ENCODE peak calls at places on chromosome 11, in four cellular contexts. E is mesendoderm, F is IMR-90, O is H9. T is an unnamed sample.

GRCh38 chr11:131109256-131109655 is 193.0 kb upstream of the SNX19 start:
- DNase-seq in E (peak), O (no peak), F (peak), T (no peak)

GRCh38 chr11:27681664-27682063 is 18.6 kb downstream of the BDNF start:
- DNase-seq in O (no peak), E (no peak), F (no peak), T (no peak)

GRCh38 chr11:108693852-108694251 is 29.0 kb downstream of the DDX10 start:
- DNase-seq in E (no peak), O (no peak), F (peak), T (no peak)

GRCh38 chr11:27717377-27717776 is 17.1 kb upstream of the BDNF start:
- DNase-seq in O (no peak), F (no peak), E (no peak), T (no peak)

GRCh38 chr11:37988031-37988430 is 1390.0 kb upstream of the RAG2 start:
- DNase-seq in F (peak), E (no peak), O (no peak), T (no peak)

GRCh38 chr11:62324738-62325556 is 12.3 kb upstream of the ASRGL1 start:
- DNase-seq in O (peak), E (peak), F (peak), T (peak)

GRCh38 chr11:114141863-114142590 is 82.5 kb downstream of the ZBTB16 start:
- DNase-seq in E (peak), F (no peak), O (no peak), T (no peak)

GRCh38 chr11:69995697-69996096 is 82.4 kb upstream of the ANO1 start:
- DNase-seq in E (no peak), O (no peak), F (no peak), T (no peak)

GRCh38 chr11:17581036-17581731 is 34.1 kb downstream of the OTOG start:
- DNase-seq in F (no peak), O (no peak), E (no peak), T (no peak)

GRCh38 chr11:115709297-115709696 is 205.1 kb upstream of the CADM1 start:
- DNase-seq in O (no peak), F (no peak), E (no peak), T (no peak)

GRCh38 chr11:22343411-22344032 is 5.3 kb downstream of the SLC17A6 start:
- DNase-seq in O (peak), F (no peak), E (peak), T (no peak)

GRCh38 chr11:69642549-69642912 is 1.6 kb downstream of the CCND1 start:
- DNase-seq in E (no peak), F (no peak), O (peak), T (no peak)

GRCh38 chr11:114131366-114131963 is 72.0 kb downstream of the ZBTB16 start:
- DNase-seq in E (no peak), F (no peak), O (no peak), T (no peak)

GRCh38 chr11:28481673-28482480 is 373.7 kb downstream of the METTL15 start:
- DNase-seq in F (no peak), O (no peak), E (no peak), T (no peak)

GRCh38 chr11:34381775-34382174 is 24.0 kb upstream of the ABTB2 start:
- DNase-seq in E (no peak), F (no peak), O (no peak), T (no peak)

GRCh38 chr11:122007611-122008071 is 108.4 kb downstream of the BLID start:
- DNase-seq in O (no peak), F (peak), E (no peak), T (no peak)

DNA sequence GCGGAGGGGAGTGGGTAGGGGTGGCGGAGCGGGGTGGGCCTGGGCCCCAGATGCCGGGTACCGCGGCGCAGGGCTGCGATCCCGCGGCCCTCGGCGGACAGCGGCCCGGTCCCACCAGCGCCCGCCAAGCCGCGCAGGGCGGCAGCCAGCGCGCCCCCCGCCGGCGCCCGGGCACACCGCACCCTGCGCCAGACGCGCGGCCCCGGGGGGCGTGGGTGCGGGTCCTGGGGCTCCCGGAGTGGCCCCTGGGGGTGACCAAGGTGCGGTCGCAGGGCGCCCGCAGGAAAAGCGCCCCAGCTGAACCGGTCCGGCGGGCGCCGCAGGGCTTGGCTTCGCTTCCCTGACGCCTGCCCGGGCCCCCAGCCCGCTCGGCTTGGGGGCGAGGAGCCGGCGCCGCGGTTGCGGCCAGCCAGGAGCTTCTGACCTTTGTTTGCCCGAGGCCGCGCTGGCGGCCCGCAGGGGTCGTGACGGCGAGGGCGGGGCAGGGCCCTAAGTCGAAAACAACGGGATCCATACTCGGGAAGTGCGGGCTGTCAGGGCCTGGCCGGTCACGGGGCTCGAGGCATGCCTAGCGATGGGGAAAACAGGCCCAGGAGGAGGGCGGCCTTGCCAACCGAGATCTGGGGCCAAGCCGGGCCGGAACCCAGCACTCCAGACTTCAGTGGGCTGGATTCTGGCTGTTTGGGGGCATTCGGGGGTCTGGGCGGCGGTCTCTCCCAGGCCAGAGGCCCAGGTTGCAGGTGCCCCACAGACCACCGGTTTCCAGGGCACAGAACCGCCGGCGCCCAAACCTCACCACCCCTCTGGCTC is 581 bp upstream of the AP5B1 start:
- DNase-seq in F (no peak), E (peak), O (peak), T (no peak)
- H3K56ac ChIP-seq in F (no peak), E (peak), O (no peak), T (no peak)

DNA sequence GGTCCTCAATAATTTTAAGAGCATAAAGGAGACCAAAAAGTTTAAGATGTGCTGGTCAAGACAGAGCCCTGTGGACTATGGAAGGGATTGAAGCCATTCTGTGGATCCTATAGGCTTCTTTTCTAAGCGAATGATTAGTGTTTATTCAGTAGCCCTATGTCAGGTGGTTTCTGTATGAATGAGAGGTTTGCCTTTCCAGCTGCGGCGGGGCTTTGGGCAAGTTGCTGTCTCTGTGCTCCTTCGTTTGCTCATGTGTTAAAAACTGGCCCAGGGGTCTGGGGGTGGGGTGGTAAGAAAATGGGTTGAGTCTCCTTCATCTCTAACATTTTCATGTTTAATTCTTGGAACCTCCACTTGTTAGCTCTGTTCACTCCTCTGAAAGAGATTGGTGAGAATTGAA is 105.3 kb downstream of the PTPRJ start:
- DNase-seq in O (no peak), E (no peak), F (no peak), T (no peak)
- H3K56ac ChIP-seq in O (no peak), E (no peak), F (no peak), T (no peak)

GRCh38 chr11:82791779-82792178 is 58.1 kb upstream of the FAM181B start:
- DNase-seq in E (peak), O (no peak), F (no peak), T (no peak)
- H3K56ac ChIP-seq in E (no peak), O (no peak), F (no peak), T (no peak)

GRCh38 chr11:88204353-88204752 is 29.1 kb upstream of the RAB38 start:
- DNase-seq in F (no peak), E (no peak), O (no peak), T (no peak)

GRCh38 chr11:88213406-88213805 is 38.2 kb upstream of the RAB38 start:
- DNase-seq in F (no peak), O (no peak), E (no peak), T (no peak)

GRCh38 chr11:88206746-88207145 is 31.5 kb upstream of the RAB38 start:
- DNase-seq in E (peak), O (no peak), F (no peak), T (no peak)

DNA sequence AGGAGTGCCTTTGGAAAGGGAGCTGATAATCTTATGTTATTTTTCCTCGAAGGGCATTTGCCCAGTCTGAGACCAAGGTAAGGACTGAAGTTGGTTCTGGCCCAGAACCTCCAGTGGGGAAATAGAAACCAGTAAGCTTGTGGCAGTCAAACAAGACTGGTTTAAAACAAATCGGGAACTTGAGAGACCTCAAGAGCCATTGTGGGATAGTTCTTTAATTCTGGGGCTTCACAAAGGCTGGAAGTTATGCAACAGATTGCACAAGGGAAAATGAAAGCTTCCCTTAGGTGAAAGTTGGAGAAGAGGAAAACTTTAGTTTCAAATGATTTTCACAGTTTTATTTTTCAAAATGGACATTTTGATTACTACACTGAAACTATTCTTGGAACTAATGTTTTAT is 33.5 kb upstream of the RAB38 start:
- DNase-seq in E (no peak), F (no peak), O (no peak), T (no peak)
- H3K56ac ChIP-seq in E (no peak), F (no peak), O (no peak), T (no peak)

DNA sequence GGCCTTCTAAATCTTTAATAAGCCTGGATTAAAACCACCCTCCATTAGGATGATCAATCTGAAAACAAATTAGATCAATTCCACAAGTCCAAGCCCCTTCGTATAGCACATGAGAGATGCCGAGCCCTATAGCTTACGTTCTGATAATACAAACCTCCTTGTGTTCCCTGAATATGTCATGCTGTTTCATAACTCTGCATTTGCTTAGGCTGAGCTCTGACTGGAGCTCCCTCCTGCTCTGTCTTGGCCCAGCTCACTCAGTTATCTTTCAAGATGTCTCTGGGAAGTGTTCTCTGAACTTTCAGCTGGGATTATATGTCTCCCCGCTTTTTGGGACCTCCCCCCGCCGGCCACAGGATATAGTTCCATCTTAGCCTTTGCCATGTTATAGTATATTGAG is 43.9 kb downstream of the FDX1 start:
- DNase-seq in F (peak), E (no peak), O (no peak), T (no peak)
- H3K56ac ChIP-seq in F (no peak), E (no peak), O (no peak), T (no peak)

DNA sequence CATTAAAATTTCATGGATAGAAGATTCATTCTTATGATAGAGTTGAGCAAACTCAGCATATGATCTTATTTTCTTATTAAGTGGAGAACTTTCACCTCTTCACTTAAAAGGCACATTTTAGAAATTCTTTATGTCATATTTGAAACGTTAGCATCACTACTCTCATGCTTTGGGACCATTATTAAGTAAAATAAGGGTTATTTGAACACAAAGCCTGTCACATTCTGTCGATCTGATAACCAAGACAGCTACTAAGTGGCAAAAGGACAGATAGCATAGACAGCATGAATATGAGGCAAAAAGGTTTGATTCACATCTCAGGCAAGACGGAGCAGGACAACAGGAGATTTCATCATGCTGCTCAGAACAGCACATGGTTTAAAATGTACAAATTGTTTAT is 247.6 kb upstream of the ANO3 start:
- DNase-seq in O (no peak), E (no peak), F (no peak), T (no peak)
- H3K56ac ChIP-seq in O (no peak), E (no peak), F (no peak), T (no peak)

GRCh38 chr11:67202045-67202444 is 64.2 kb upstream of the GRK2 start:
- DNase-seq in F (no peak), E (no peak), O (no peak), T (no peak)
- H3K56ac ChIP-seq in F (no peak), E (no peak), O (no peak), T (no peak)

GRCh38 chr11:128714881-128715280 is 21.0 kb downstream of the FLI1 start:
- DNase-seq in F (peak), E (no peak), O (no peak), T (no peak)
- H3K56ac ChIP-seq in F (no peak), E (no peak), O (no peak), T (no peak)

DNA sequence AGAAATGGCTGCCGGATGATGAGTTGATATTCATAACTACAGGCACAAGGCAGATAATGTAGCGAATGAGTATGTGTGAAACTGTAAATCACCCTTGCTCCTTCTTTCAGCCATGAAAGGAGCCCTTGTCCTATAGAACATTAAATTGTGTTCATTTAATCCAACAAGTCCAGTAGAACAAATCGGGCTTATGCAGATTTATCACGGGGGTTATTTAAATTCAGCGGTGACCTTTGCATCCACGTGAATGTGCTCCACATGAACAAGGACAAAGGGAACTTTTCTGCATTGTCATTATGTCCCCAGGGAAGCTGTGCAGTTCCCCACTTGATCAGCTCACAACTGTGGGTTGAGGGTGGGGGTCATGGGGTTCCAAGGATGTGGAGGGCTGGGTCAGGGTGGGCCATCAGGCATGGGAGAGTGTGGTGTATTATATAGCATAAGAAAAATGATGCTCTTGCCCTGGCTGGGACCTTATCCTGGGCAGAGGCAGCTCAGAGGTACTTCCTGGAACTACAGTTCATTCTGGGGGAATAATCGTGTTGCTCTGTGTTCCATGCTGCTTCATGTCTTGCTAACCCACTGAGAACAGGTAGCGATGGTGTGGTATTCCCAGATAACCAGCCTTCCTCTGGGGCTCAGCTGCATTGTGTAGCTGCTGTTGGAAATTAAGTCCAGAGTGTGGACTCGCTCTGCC is 306.6 kb downstream of the FAT3 start:
- DNase-seq in F (no peak), E (no peak), O (no peak), T (no peak)
- H3K56ac ChIP-seq in F (no peak), E (no peak), O (no peak), T (no peak)

DNA sequence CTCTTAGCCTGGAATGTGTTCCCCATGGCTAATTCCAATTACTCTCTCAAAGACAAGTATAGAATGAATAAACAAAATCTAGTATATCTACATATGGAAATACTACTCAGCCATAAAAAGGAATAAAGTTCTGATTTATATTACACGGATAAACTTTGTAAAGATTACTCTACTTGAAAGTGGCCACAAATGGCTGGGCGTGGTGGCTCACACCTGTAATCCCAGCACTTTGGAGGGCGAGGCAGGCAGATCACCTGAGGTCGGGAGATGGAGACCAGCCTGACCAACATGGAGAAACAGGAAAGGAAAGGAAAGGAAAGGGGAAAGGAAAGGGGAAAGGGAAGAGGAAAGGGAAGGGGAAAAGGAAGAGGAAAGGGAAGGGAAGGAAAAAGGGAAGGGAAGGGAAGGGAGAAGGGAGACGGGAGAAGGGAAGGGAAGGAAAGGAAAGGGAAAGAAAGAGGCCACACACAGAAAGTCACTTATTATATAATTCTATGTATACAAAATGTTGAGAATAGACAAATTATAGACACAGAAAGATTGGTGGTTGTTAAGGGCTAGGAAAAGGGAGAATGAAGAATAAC is 90.7 kb upstream of the CLNS1A start:
- DNase-seq in F (no peak), E (no peak), O (no peak), T (no peak)
- H3K56ac ChIP-seq in F (no peak), E (no peak), O (no peak), T (no peak)

T was measured in H1.